ENCODE peak calls at places on chromosomes 5 and 9, in five cellular contexts. One of them, this sample, is unnamed.

GRCh38 chr5:181234455-181235306 is 9.0 kb downstream of the RACK1 start:
- DNase-seq in neural progenitor cell: no peak
- DNase-seq in heart right ventricle: no peak
- DNase-seq in right cardiac atrium: peak; percentile 59
- DNase-seq in OCI-LY7: no peak
- DNase-seq in this sample: no peak

GRCh38 chr9:128149001-128149701 is at the start of gene LCN2:
- DNase-seq in neural progenitor cell: no peak
- DNase-seq in heart right ventricle: no peak
- DNase-seq in OCI-LY7: no peak
- DNase-seq in right cardiac atrium: peak; percentile 28
- DNase-seq in this sample: no peak

GRCh38 chr9:112371060-112371459 is 8.8 kb upstream of the HSDL2 start:
- DNase-seq in right cardiac atrium: no peak
- DNase-seq in heart right ventricle: no peak
- DNase-seq in OCI-LY7: no peak
- DNase-seq in neural progenitor cell: no peak
- DNase-seq in this sample: no peak

GRCh38 chr5:55159763-55160492 is at the start of gene GPX8:
- DNase-seq in OCI-LY7: peak; percentile 13
- DNase-seq in neural progenitor cell: peak; percentile 87
- DNase-seq in heart right ventricle: no peak
- DNase-seq in right cardiac atrium: no peak
- DNase-seq in this sample: peak; percentile 67

GRCh38 chr9:136983611-136984314 is 970 bp downstream of the LCNL1 start:
- DNase-seq in heart right ventricle: peak; percentile 8
- DNase-seq in neural progenitor cell: no peak
- DNase-seq in OCI-LY7: no peak
- DNase-seq in right cardiac atrium: peak; percentile 61
- DNase-seq in this sample: no peak

GRCh38 chr5:36273809-36274526 is 27.7 kb downstream of the RANBP3L start:
- DNase-seq in right cardiac atrium: no peak
- DNase-seq in heart right ventricle: no peak
- DNase-seq in OCI-LY7: no peak
- DNase-seq in neural progenitor cell: no peak
- DNase-seq in this sample: no peak

GRCh38 chr5:32426440-32427151 is 17.9 kb downstream of the ZFR start:
- DNase-seq in heart right ventricle: no peak
- DNase-seq in OCI-LY7: no peak
- DNase-seq in right cardiac atrium: no peak
- DNase-seq in neural progenitor cell: no peak
- DNase-seq in this sample: no peak

GRCh38 chr5:176392526-176392925 is 4.0 kb downstream of the HIGD2A start:
- DNase-seq in right cardiac atrium: peak; percentile 57
- DNase-seq in heart right ventricle: no peak
- DNase-seq in neural progenitor cell: no peak
- DNase-seq in OCI-LY7: no peak
- DNase-seq in this sample: no peak

GRCh38 chr5:82480331-82480730 is 202.2 kb upstream of the RPS23 start:
- DNase-seq in right cardiac atrium: no peak
- DNase-seq in heart right ventricle: no peak
- DNase-seq in OCI-LY7: no peak
- DNase-seq in neural progenitor cell: no peak
- DNase-seq in this sample: no peak

GRCh38 chr5:173781826-173782670 is 106.1 kb upstream of the CPEB4 start:
- DNase-seq in OCI-LY7: peak; percentile 75
- DNase-seq in heart right ventricle: peak; percentile 56
- DNase-seq in neural progenitor cell: no peak
- DNase-seq in right cardiac atrium: peak; percentile 80
- DNase-seq in this sample: peak; percentile 83

GRCh38 chr5:50325237-50325832 is 115.8 kb downstream of the EMB start:
- DNase-seq in heart right ventricle: no peak
- DNase-seq in OCI-LY7: peak; percentile 68
- DNase-seq in neural progenitor cell: peak; percentile 10
- DNase-seq in right cardiac atrium: no peak
- DNase-seq in this sample: no peak

GRCh38 chr5:153562189-153562588 is 71.7 kb downstream of the GRIA1 start:
- DNase-seq in OCI-LY7: no peak
- DNase-seq in heart right ventricle: no peak
- DNase-seq in neural progenitor cell: no peak
- DNase-seq in right cardiac atrium: no peak
- DNase-seq in this sample: no peak

GRCh38 chr9:124769451-124770358 is 1.4 kb downstream of the NR6A1 start:
- DNase-seq in heart right ventricle: peak; percentile 36
- DNase-seq in neural progenitor cell: peak; percentile 67
- DNase-seq in OCI-LY7: peak; percentile 47
- DNase-seq in right cardiac atrium: peak; percentile 79
- DNase-seq in this sample: no peak

GRCh38 chr9:97773723-97774122 is 76.6 kb upstream of the XPA start:
- DNase-seq in OCI-LY7: no peak
- DNase-seq in right cardiac atrium: peak; percentile 89
- DNase-seq in neural progenitor cell: no peak
- DNase-seq in heart right ventricle: peak; percentile 56
- DNase-seq in this sample: no peak

GRCh38 chr5:122877518-122877917 is 32.1 kb downstream of the SNX24 start:
- DNase-seq in OCI-LY7: peak; percentile 33
- DNase-seq in right cardiac atrium: no peak
- DNase-seq in neural progenitor cell: no peak
- DNase-seq in heart right ventricle: no peak
- DNase-seq in this sample: no peak

GRCh38 chr5:67015577-67016290 is 180.9 kb downstream of the CD180 start:
- DNase-seq in heart right ventricle: no peak
- DNase-seq in neural progenitor cell: no peak
- DNase-seq in OCI-LY7: no peak
- DNase-seq in right cardiac atrium: no peak
- DNase-seq in this sample: no peak
- H3K4me3 ChIP-seq in heart right ventricle: peak overlapping the region; percentile 49
- H3K4me3 ChIP-seq in neural progenitor cell: no peak overlapping the region
- H3K4me3 ChIP-seq in OCI-LY7: no peak overlapping the region
- H3K4me3 ChIP-seq in right cardiac atrium: peak overlapping the region; percentile 79
- H3K4me3 ChIP-seq in this sample: peak overlapping the region; percentile 5

DNA sequence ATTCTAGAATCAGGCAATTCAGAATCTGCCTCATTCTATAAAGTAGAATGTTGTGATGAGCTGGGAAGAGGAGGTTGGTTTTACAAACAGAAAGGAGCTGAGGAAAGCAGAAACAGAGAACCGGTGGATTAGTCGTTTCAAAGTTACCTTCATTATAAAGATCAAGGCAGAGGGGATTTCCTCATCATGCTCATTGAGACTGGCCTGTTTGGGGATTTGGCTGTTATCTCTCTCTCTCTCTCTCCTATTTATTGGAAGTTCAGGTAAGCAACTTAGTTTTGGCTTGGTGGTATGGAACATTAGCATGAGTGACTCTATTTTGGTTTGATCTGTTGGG is 134.0 kb downstream of the GCNT1 start:
- DNase-seq in heart right ventricle: no peak
- DNase-seq in OCI-LY7: no peak
- DNase-seq in right cardiac atrium: no peak
- DNase-seq in neural progenitor cell: peak; percentile 12
- DNase-seq in this sample: no peak
- H3K4me3 ChIP-seq in heart right ventricle: no peak overlapping the region
- H3K4me3 ChIP-seq in OCI-LY7: no peak overlapping the region
- H3K4me3 ChIP-seq in right cardiac atrium: no peak overlapping the region
- H3K4me3 ChIP-seq in neural progenitor cell: peak overlapping the region; percentile 3
- H3K4me3 ChIP-seq in this sample: no peak overlapping the region

DNA sequence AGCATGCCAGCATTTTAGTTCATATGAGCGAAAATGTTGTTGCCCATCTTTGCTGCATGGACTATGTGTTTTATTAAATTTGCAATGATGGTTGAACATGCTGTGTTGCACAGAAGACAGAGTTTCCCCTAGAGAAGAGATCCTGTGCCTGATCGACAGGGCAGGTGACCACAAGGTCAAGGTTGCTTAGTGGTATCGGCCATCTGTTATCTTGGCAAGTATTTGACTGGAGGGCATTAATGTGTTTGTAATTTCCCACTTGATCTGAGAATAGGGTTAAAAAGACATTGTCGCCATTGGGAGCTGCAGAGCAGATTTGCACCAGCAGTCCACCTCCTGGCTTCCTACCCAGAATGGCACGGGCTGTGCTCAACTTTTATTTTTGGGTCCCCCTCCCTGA is 1523.6 kb upstream of the WWC1 start:
- DNase-seq in neural progenitor cell: no peak
- DNase-seq in heart right ventricle: no peak
- DNase-seq in right cardiac atrium: no peak
- DNase-seq in OCI-LY7: no peak
- DNase-seq in this sample: no peak
- H3K4me3 ChIP-seq in neural progenitor cell: no peak overlapping the region
- H3K4me3 ChIP-seq in heart right ventricle: no peak overlapping the region
- H3K4me3 ChIP-seq in right cardiac atrium: no peak overlapping the region
- H3K4me3 ChIP-seq in OCI-LY7: no peak overlapping the region
- H3K4me3 ChIP-seq in this sample: no peak overlapping the region

GRCh38 chr5:179620703-179621350 is 2.6 kb downstream of the HNRNPH1 start:
- DNase-seq in neural progenitor cell: no peak
- DNase-seq in right cardiac atrium: no peak
- DNase-seq in heart right ventricle: no peak
- DNase-seq in OCI-LY7: no peak
- DNase-seq in this sample: no peak

GRCh38 chr5:179623001-179623905 is at the start of gene HNRNPH1:
- DNase-seq in neural progenitor cell: peak; percentile 98
- DNase-seq in heart right ventricle: peak; percentile 98
- DNase-seq in right cardiac atrium: peak; percentile 99
- DNase-seq in OCI-LY7: peak; percentile 98
- DNase-seq in this sample: peak; percentile 93

GRCh38 chr5:179621551-179621971 is 1.9 kb downstream of the HNRNPH1 start:
- DNase-seq in OCI-LY7: no peak
- DNase-seq in neural progenitor cell: no peak
- DNase-seq in heart right ventricle: no peak
- DNase-seq in right cardiac atrium: peak; percentile 21
- DNase-seq in this sample: no peak

GRCh38 chr5:179623906-179624741 is 653 bp upstream of the HNRNPH1 start:
- DNase-seq in right cardiac atrium: peak; percentile 80
- DNase-seq in OCI-LY7: peak; percentile 57
- DNase-seq in neural progenitor cell: peak; percentile 88
- DNase-seq in heart right ventricle: no peak
- DNase-seq in this sample: peak; percentile 59

GRCh38 chr5:179624841-179625271 is 1.4 kb upstream of the HNRNPH1 start:
- DNase-seq in neural progenitor cell: no peak
- DNase-seq in right cardiac atrium: no peak
- DNase-seq in heart right ventricle: no peak
- DNase-seq in OCI-LY7: no peak
- DNase-seq in this sample: no peak
- H3K4me3 ChIP-seq in neural progenitor cell: peak overlapping the region; percentile 98
- H3K4me3 ChIP-seq in right cardiac atrium: no peak overlapping the region
- H3K4me3 ChIP-seq in heart right ventricle: peak overlapping the region; percentile 91
- H3K4me3 ChIP-seq in OCI-LY7: peak overlapping the region; percentile 100
- H3K4me3 ChIP-seq in this sample: no peak overlapping the region

GRCh38 chr5:1418238-1418920 is 26.9 kb downstream of the SLC6A3 start:
- DNase-seq in heart right ventricle: no peak
- DNase-seq in neural progenitor cell: no peak
- DNase-seq in OCI-LY7: no peak
- DNase-seq in right cardiac atrium: no peak
- DNase-seq in this sample: no peak

GRCh38 chr5:1415626-1416360 is 29.4 kb downstream of the SLC6A3 start:
- DNase-seq in heart right ventricle: no peak
- DNase-seq in right cardiac atrium: no peak
- DNase-seq in OCI-LY7: no peak
- DNase-seq in neural progenitor cell: no peak
- DNase-seq in this sample: no peak

GRCh38 chr5:1418921-1419280 is 26.3 kb downstream of the SLC6A3 start:
- DNase-seq in heart right ventricle: no peak
- DNase-seq in neural progenitor cell: no peak
- DNase-seq in OCI-LY7: no peak
- DNase-seq in right cardiac atrium: no peak
- DNase-seq in this sample: no peak

GRCh38 chr5:1416856-1417469 is 28.3 kb downstream of the SLC6A3 start:
- DNase-seq in heart right ventricle: no peak
- DNase-seq in OCI-LY7: no peak
- DNase-seq in neural progenitor cell: no peak
- DNase-seq in right cardiac atrium: no peak
- DNase-seq in this sample: no peak

GRCh38 chr5:1417586-1418225 is 27.5 kb downstream of the SLC6A3 start:
- DNase-seq in right cardiac atrium: no peak
- DNase-seq in heart right ventricle: no peak
- DNase-seq in OCI-LY7: no peak
- DNase-seq in neural progenitor cell: no peak
- DNase-seq in this sample: no peak
- H3K4me3 ChIP-seq in right cardiac atrium: no peak overlapping the region
- H3K4me3 ChIP-seq in heart right ventricle: no peak overlapping the region
- H3K4me3 ChIP-seq in OCI-LY7: no peak overlapping the region
- H3K4me3 ChIP-seq in neural progenitor cell: no peak overlapping the region
- H3K4me3 ChIP-seq in this sample: no peak overlapping the region

DNA sequence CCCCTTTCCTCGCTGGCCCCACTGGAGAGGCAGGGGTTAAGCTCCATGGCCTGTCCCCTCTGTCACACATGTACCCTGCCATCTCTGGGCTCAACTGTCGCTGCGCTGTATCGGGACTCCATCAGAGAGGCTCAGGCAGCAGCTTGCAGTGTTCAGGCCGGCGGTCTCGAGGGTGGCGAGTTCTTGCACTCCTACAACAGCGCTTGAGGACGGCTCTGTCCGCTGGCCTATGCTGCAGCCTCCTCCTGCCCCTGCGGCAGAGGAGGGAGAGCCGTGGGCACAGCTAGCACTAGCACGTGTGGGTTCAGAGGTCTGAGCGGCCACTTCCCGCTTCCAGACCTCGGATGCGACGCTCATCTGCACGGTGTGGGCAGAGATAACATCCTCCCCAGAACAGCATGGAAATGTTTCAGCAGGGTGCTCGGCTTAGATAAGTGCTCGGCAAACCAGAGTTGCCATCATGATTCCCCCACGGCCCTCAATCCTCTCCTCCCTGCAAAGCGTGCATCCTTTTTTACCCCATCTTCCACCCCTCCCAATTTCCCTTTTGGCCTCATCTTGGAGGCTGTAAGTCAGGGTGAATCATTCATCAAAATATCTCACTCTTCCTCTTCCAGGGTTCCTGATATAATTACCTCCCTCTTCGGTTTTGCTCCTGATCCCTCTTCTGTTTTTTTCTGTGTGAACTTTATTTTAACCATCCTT is 41.9 kb upstream of the FUBP3 start:
- DNase-seq in neural progenitor cell: no peak
- DNase-seq in OCI-LY7: no peak
- DNase-seq in right cardiac atrium: no peak
- DNase-seq in heart right ventricle: no peak
- DNase-seq in this sample: no peak
- H3K4me3 ChIP-seq in neural progenitor cell: no peak overlapping the region
- H3K4me3 ChIP-seq in OCI-LY7: no peak overlapping the region
- H3K4me3 ChIP-seq in right cardiac atrium: no peak overlapping the region
- H3K4me3 ChIP-seq in heart right ventricle: no peak overlapping the region
- H3K4me3 ChIP-seq in this sample: no peak overlapping the region